ENCODE peak calls at places on chromosomes 1 and 21, in five cellular contexts. I is HepG2, G is upper lobe of left lung, M is GM12878, J is K562. Q is an unnamed sample.

GRCh38 chr1:192797143-192797542 is 11.7 kb upstream of the RGS2 start:
- ATAC-seq in I (no peak), G (no peak), M (no peak), J (no peak), Q (no peak)

GRCh38 chr1:54275349-54275748 is 75.4 kb downstream of the MRPL37 start:
- ATAC-seq in I (no peak), G (peak; percentile 34), M (no peak), J (no peak), Q (peak; percentile 60)

GRCh38 chr1:20301463-20302092 is 10.9 kb downstream of the VWA5B1 start:
- ATAC-seq in I (no peak), G (no peak), M (no peak), J (peak; percentile 43), Q (no peak)

GRCh38 chr1:155166373-155167165 is 6.5 kb downstream of the KRTCAP2 start:
- ATAC-seq in I (peak; percentile 12), G (peak; percentile 48), M (no peak), J (no peak), Q (peak; percentile 73)

GRCh38 chr1:31618916-31619846 is 1.7 kb downstream of the HCRTR1 start:
- ATAC-seq in I (peak; percentile 7), G (no peak), M (peak; percentile 35), J (peak; percentile 23), Q (no peak)

GRCh38 chr1:8676813-8677212 is 140.6 kb downstream of the RERE start:
- ATAC-seq in I (no peak), G (no peak), M (no peak), J (no peak), Q (no peak)

GRCh38 chr1:232447125-232447524 is 182.8 kb downstream of the SIPA1L2 start:
- ATAC-seq in I (no peak), G (no peak), M (no peak), J (no peak), Q (no peak)

GRCh38 chr1:109724933-109725332 is 12.9 kb downstream of the GSTM5 start:
- ATAC-seq in I (no peak), G (no peak), M (no peak), J (no peak), Q (no peak)

GRCh38 chr21:26881504-26882228 is 36.5 kb upstream of the ADAMTS1 start:
- ATAC-seq in I (no peak), G (no peak), M (no peak), J (no peak), Q (no peak)

GRCh38 chr1:63593303-63593886 is at the start of gene PGM1:
- ATAC-seq in I (peak; percentile 93), G (peak; percentile 95), M (peak; percentile 88), J (peak; percentile 51), Q (peak; percentile 87)

GRCh38 chr1:55052221-55053142 is 13.1 kb downstream of the PCSK9 start:
- ATAC-seq in I (peak; percentile 5), G (no peak), M (no peak), J (no peak), Q (no peak)

GRCh38 chr21:46606427-46606813 is 1.5 kb upstream of the S100B start:
- ATAC-seq in I (peak; percentile 38), G (no peak), M (no peak), J (no peak), Q (no peak)

GRCh38 chr1:216932424-216932823 is 209.2 kb upstream of the ESRRG start:
- ATAC-seq in I (no peak), G (no peak), M (no peak), J (no peak), Q (no peak)

GRCh38 chr1:112256413-112256812 is 139.6 kb upstream of the CTTNBP2NL start:
- ATAC-seq in I (no peak), G (peak; percentile 32), M (no peak), J (no peak), Q (peak; percentile 56)

GRCh38 chr1:184510110-184510509 is 123.3 kb downstream of the C1orf21 start:
- ATAC-seq in I (no peak), G (no peak), M (no peak), J (no peak), Q (no peak)

GRCh38 chr1:154843913-154844681 is 26.0 kb downstream of the KCNN3 start:
- ATAC-seq in I (no peak), G (no peak), M (peak; percentile 75), J (no peak), Q (no peak)

GRCh38 chr1:159879977-159880376 is 17.5 kb upstream of the VSIG8 start:
- ATAC-seq in I (no peak), G (no peak), M (no peak), J (peak; percentile 30), Q (no peak)

GRCh38 chr1:8455700-8456305 is 137.9 kb downstream of the SLC45A1 start:
- ATAC-seq in I (no peak), G (peak; percentile 52), M (no peak), J (no peak), Q (peak; percentile 40)

GRCh38 chr1:176466514-176466913 is 3.5 kb downstream of the PAPPA2 start:
- ATAC-seq in I (peak; percentile 98), G (no peak), M (peak; percentile 81), J (peak; percentile 89), Q (no peak)

GRCh38 chr21:22795644-22796043 is 1797.4 kb downstream of the NCAM2 start:
- ATAC-seq in I (peak; percentile 31), G (no peak), M (no peak), J (no peak), Q (no peak)

GRCh38 chr1:247822060-247822459 is 1.9 kb downstream of the OR14A16 start:
- ATAC-seq in I (no peak), G (no peak), M (no peak), J (no peak), Q (no peak)

GRCh38 chr1:4794020-4794780 is 139.8 kb downstream of the AJAP1 start:
- ATAC-seq in I (no peak), G (no peak), M (no peak), J (no peak), Q (no peak)

GRCh38 chr1:164590592-164590991 is 31.6 kb downstream of the PBX1 start:
- ATAC-seq in I (no peak), G (no peak), M (no peak), J (no peak), Q (no peak)

GRCh38 chr1:164589408-164589807 is 30.4 kb downstream of the PBX1 start:
- ATAC-seq in I (no peak), G (no peak), M (no peak), J (no peak), Q (no peak)

GRCh38 chr1:164587617-164588367 is 28.8 kb downstream of the PBX1 start:
- ATAC-seq in I (no peak), G (no peak), M (no peak), J (no peak), Q (no peak)

GRCh38 chr1:164589961-164590507 is 31.1 kb downstream of the PBX1 start:
- ATAC-seq in I (no peak), G (no peak), M (no peak), J (no peak), Q (no peak)

DNA sequence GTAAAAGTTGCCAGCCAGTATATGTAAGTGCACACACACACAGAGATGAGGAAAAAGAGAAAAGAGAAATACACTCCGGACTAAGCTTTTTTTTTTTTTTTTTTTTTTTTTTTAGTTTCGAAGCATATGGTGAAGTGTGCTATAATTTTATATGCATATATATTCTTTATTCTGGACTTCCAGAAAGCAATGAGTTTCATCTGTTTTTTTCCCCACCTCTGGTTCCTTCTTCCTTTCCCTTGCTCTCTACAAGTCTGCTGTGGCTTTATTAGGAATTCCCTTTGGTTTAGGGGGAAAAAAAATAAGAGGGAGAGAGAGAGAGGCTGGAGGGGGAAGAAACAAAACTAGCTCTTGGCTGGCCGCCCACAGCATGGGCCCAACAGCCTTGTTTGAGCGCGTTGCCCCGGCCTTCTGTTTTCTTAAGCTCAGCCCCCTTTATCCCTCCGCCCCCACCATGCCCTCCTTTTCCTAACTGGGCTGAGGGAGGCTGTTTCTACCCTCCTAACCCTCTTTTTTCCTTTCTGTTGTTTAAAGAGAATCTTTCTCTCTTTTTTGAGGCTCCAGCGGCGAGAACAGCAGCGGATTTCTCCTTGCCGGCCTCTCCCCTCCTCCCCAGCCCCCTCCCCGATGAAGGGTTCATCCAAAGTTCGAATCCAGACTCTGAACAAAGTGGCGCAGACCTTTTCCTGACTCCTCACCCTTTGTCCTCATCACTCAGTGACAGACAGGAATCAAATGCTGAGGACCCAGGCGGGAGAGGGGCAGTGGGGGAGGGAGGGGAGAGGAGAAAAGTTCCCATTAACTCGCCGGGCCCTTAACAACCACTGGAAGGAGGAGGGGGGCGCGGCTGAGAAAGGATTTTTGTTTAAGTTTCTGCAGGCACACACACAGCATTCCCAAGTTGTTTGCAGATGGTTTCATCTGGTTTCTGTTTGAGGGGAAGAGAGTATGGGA is 29.7 kb downstream of the PBX1 start:
- ATAC-seq in I (no peak), G (peak; percentile 75), M (no peak), J (no peak), Q (peak; percentile 55)
- TF ChIP-seq POLR2AphosphoS5 in I (no peak), G (no peak), M (no peak), J (no peak), Q (peak; percentile 27)

GRCh38 chr1:18805116-18805515 is 54.3 kb downstream of the TAS1R2 start:
- ATAC-seq in I (no peak), G (no peak), M (no peak), J (no peak), Q (no peak)

GRCh38 chr1:18803859-18804258 is 55.6 kb downstream of the TAS1R2 start:
- ATAC-seq in I (no peak), G (no peak), M (no peak), J (no peak), Q (no peak)

GRCh38 chr1:18807334-18808063 is 52.0 kb downstream of the TAS1R2 start:
- ATAC-seq in I (no peak), G (no peak), M (no peak), J (peak; percentile 95), Q (no peak)

GRCh38 chr1:18808561-18808960 is 50.9 kb downstream of the TAS1R2 start:
- ATAC-seq in I (no peak), G (no peak), M (no peak), J (no peak), Q (no peak)

DNA sequence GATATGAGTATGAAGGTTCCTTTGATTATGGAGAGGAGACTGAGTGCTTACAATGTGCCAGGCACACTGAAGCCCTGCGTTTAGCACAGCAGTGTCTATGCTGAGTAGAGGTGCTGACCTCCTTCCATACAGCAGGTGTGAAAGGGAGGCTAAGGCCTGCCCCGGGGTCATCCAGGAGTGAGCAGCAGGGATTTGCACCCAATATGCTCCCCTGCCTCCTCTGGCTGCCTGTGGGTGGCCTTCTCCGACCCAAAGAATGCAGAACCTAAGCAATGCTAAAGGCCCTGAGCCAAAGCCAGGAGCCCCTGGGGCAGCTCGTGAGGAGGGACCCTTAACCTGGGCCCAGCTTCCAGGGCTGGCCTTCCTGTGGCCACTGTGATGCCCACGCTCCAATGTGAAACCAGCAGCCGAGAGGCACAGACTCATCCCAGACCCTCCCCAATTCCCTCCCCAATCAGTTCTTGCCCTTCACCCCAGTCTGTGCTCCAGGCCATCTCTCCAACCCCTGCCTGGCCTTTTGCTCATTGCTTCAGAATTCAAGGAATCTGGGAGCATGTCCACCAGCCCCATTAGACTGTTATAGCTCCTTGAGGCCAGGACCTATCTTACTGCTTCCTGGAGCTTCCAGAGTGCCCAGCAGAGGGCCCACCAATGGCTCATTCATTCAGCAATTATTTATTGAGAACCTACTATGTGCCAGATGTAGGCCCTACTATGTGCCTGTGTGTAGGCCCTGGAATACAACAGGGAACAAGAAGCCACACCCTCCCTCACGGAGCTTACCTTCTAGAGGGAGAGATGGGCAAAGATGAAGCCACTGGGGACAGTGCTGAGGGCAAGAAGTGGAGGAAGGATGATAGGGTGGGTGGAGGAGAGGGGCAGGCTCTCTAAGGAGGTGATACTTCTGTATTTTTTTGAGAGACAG is 53.3 kb downstream of the TAS1R2 start:
- ATAC-seq in I (no peak), G (no peak), M (no peak), J (no peak), Q (no peak)
- TF ChIP-seq CTCF in I (no peak), G (no peak), M (no peak), J (peak; percentile 38), Q (no peak)

GRCh38 chr1:162696286-162696862 is 64.1 kb downstream of the DDR2 start:
- ATAC-seq in I (peak; percentile 99), G (peak; percentile 93), M (no peak), J (peak; percentile 77), Q (peak; percentile 92)
- TF ChIP-seq EP300 in I (no peak), G (no peak), M (no peak), J (no peak), Q (no peak)

GRCh38 chr1:16163882-16164820 is 8.3 kb upstream of the EPHA2 start:
- ATAC-seq in I (peak; percentile 83), G (peak; percentile 80), M (no peak), J (peak; percentile 67), Q (peak; percentile 80)
- TF ChIP-seq POLR2AphosphoS5 in I (no peak), G (peak; percentile 8), M (no peak), J (no peak), Q (peak; percentile 52)